ENCODE peak calls at places on chromosomes 1 and 21, in four cellular contexts. One of them, this sample, is unnamed.

GRCh38 chr1:175191654-175192053 is 922 bp downstream of the KIAA0040 start:
- DNase-seq in HL-60: no peak
- DNase-seq in K562: no peak
- DNase-seq in GM12878: no peak
- DNase-seq in this sample: peak; percentile 17

GRCh38 chr1:119878171-119878570 is 18.1 kb downstream of the ADAM30 start:
- DNase-seq in K562: no peak
- DNase-seq in GM12878: no peak
- DNase-seq in HL-60: no peak
- DNase-seq in this sample: no peak

GRCh38 chr1:109065137-109065536 is 10.7 kb downstream of the TAF13 start:
- DNase-seq in K562: no peak
- DNase-seq in HL-60: no peak
- DNase-seq in GM12878: no peak
- DNase-seq in this sample: no peak

GRCh38 chr1:219472596-219472995 is 140.3 kb downstream of the ZC3H11B start:
- DNase-seq in GM12878: no peak
- DNase-seq in HL-60: no peak
- DNase-seq in K562: no peak
- DNase-seq in this sample: no peak

GRCh38 chr1:176735201-176735600 is 272.2 kb downstream of the PAPPA2 start:
- DNase-seq in HL-60: no peak
- DNase-seq in K562: no peak
- DNase-seq in GM12878: no peak
- DNase-seq in this sample: no peak

GRCh38 chr1:6770727-6771567 is 14.3 kb upstream of the CAMTA1 start:
- DNase-seq in HL-60: no peak
- DNase-seq in K562: no peak
- DNase-seq in GM12878: no peak
- DNase-seq in this sample: no peak

GRCh38 chr1:146036241-146036989 is 14.9 kb upstream of the HJV start:
- DNase-seq in HL-60: no peak
- DNase-seq in K562: no peak
- DNase-seq in GM12878: peak; percentile 36
- DNase-seq in this sample: no peak

GRCh38 chr1:22212400-22213233 is 69.7 kb upstream of the WNT4 start:
- DNase-seq in GM12878: no peak
- DNase-seq in K562: no peak
- DNase-seq in HL-60: no peak
- DNase-seq in this sample: no peak

GRCh38 chr21:46650476-46651098 is 15.1 kb downstream of the PRMT2 start:
- DNase-seq in GM12878: no peak
- DNase-seq in HL-60: no peak
- DNase-seq in K562: no peak
- DNase-seq in this sample: no peak

GRCh38 chr1:8880068-8880676 is 1.7 kb upstream of the ENO1 start:
- DNase-seq in HL-60: peak; percentile 90
- DNase-seq in K562: peak; percentile 93
- DNase-seq in GM12878: no peak
- DNase-seq in this sample: peak; percentile 39

GRCh38 chr1:44553771-44554170 is 120.5 kb downstream of the TMEM53 start:
- DNase-seq in HL-60: no peak
- DNase-seq in K562: no peak
- DNase-seq in GM12878: no peak
- DNase-seq in this sample: no peak

GRCh38 chr1:170539154-170539553 is 7.2 kb downstream of the GORAB start:
- DNase-seq in HL-60: no peak
- DNase-seq in GM12878: no peak
- DNase-seq in K562: no peak
- DNase-seq in this sample: no peak

GRCh38 chr21:45110873-45111624 is 36.7 kb downstream of the ADARB1 start:
- DNase-seq in K562: peak; percentile 46
- DNase-seq in GM12878: no peak
- DNase-seq in HL-60: peak; percentile 48
- DNase-seq in this sample: no peak

GRCh38 chr1:64984106-64984505 is 17.8 kb upstream of the JAK1 start:
- DNase-seq in K562: peak; percentile 36
- DNase-seq in HL-60: peak; percentile 21
- DNase-seq in GM12878: no peak
- DNase-seq in this sample: no peak

GRCh38 chr1:3892748-3893147 is 7.3 kb downstream of the C1orf174 start:
- DNase-seq in GM12878: no peak
- DNase-seq in HL-60: no peak
- DNase-seq in K562: no peak
- DNase-seq in this sample: no peak
- TF ChIP-seq SPI1 in GM12878: no peak
- TF ChIP-seq SPI1 in HL-60: no peak
- TF ChIP-seq SPI1 in K562: no peak
- TF ChIP-seq SPI1 in this sample: no peak

GRCh38 chr1:230797376-230798186 is 50.4 kb downstream of the CAPN9 start:
- DNase-seq in GM12878: no peak
- DNase-seq in HL-60: peak; percentile 42
- DNase-seq in K562: peak; percentile 74
- DNase-seq in this sample: no peak
- TF ChIP-seq SPI1 in GM12878: no peak
- TF ChIP-seq SPI1 in HL-60: no peak
- TF ChIP-seq SPI1 in K562: no peak
- TF ChIP-seq SPI1 in this sample: no peak

DNA sequence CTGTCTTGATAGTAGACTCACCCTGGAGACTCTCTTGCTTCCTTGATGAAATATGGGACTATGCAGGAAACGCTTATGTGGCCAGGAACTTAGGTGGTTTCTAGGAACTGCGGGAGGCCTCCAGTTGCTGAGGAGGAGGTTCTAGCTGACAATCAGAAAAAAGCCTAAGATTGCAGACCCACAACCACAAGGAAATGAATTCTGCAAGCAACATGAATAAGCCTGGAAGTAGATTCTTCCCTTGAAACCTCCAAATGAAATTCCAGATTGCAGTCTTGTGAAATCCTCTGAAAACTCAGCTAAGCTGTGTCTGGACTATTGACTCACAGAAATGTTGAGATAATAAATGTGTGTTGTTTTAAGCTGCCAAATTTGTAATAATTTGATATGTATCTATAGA is 88.9 kb upstream of the COL11A1 start:
- DNase-seq in K562: no peak
- DNase-seq in GM12878: no peak
- DNase-seq in HL-60: no peak
- DNase-seq in this sample: no peak
- TF ChIP-seq SPI1 in K562: no peak
- TF ChIP-seq SPI1 in GM12878: no peak
- TF ChIP-seq SPI1 in HL-60: no peak
- TF ChIP-seq SPI1 in this sample: no peak

GRCh38 chr1:151510614-151510956 is 602 bp upstream of the CGN start:
- DNase-seq in HL-60: no peak
- DNase-seq in K562: no peak
- DNase-seq in GM12878: no peak
- DNase-seq in this sample: no peak

GRCh38 chr1:151512801-151513625 is 1.8 kb downstream of the CGN start:
- DNase-seq in GM12878: no peak
- DNase-seq in HL-60: peak; percentile 59
- DNase-seq in K562: no peak
- DNase-seq in this sample: no peak

GRCh38 chr1:151510957-151511635 is at the start of gene CGN:
- DNase-seq in HL-60: peak; percentile 64
- DNase-seq in K562: peak; percentile 84
- DNase-seq in GM12878: no peak
- DNase-seq in this sample: peak; percentile 75

GRCh38 chr1:151512326-151512725 is 1.1 kb downstream of the CGN start:
- DNase-seq in K562: no peak
- DNase-seq in HL-60: no peak
- DNase-seq in GM12878: no peak
- DNase-seq in this sample: no peak

DNA sequence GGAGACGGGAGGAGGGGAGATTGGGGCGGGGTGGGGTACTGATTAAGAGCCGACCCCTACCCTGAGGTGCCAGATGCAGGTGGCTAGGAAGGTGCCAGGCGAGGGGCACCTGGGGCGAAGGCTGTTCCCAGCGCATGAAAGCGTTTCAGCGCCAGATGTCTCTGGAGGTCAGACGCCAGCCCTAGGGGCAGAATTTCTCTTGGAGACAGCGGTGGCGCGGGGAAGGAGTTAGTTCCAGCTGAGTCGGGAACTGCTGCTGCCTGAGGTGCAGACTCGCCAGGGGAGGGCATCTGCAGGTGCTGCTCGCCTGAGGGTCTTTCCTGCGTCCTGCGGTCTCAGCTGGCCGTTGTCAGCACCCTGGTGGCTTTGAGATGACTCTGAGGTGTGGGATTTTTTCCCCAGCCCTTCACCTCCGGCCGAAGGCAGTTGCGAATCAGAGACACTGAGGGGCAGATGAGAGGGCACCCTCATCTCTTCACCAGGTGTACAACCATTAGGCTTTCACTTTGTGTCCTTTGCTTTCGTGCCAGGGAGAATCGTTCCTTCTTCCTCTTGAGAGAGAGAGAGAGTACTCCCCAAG is 539 bp downstream of the CGN start:
- DNase-seq in K562: peak; percentile 27
- DNase-seq in HL-60: peak; percentile 19
- DNase-seq in GM12878: no peak
- DNase-seq in this sample: no peak
- TF ChIP-seq SPI1 in K562: no peak
- TF ChIP-seq SPI1 in HL-60: no peak
- TF ChIP-seq SPI1 in GM12878: no peak
- TF ChIP-seq SPI1 in this sample: no peak

GRCh38 chr1:160993544-160993943 is 27.4 kb downstream of the F11R start:
- DNase-seq in K562: peak; percentile 54
- DNase-seq in GM12878: no peak
- DNase-seq in HL-60: peak; percentile 29
- DNase-seq in this sample: no peak

GRCh38 chr1:160996195-160996594 is 24.8 kb downstream of the F11R start:
- DNase-seq in K562: no peak
- DNase-seq in HL-60: no peak
- DNase-seq in GM12878: no peak
- DNase-seq in this sample: no peak

GRCh38 chr1:160999376-160999775 is 21.6 kb downstream of the F11R start:
- DNase-seq in K562: no peak
- DNase-seq in GM12878: no peak
- DNase-seq in HL-60: no peak
- DNase-seq in this sample: no peak

GRCh38 chr1:161001068-161001467 is 19.9 kb downstream of the F11R start:
- DNase-seq in GM12878: no peak
- DNase-seq in HL-60: no peak
- DNase-seq in K562: no peak
- DNase-seq in this sample: no peak

GRCh38 chr1:160997323-160998038 is 23.5 kb downstream of the F11R start:
- DNase-seq in HL-60: peak; percentile 70
- DNase-seq in K562: peak; percentile 85
- DNase-seq in GM12878: no peak
- DNase-seq in this sample: peak; percentile 42
- TF ChIP-seq SPI1 in HL-60: no peak
- TF ChIP-seq SPI1 in K562: peak; percentile 27
- TF ChIP-seq SPI1 in GM12878: no peak
- TF ChIP-seq SPI1 in this sample: no peak

GRCh38 chr1:100354971-100355394 is 2.7 kb downstream of the CDC14A start:
- DNase-seq in GM12878: no peak
- DNase-seq in K562: peak; percentile 78
- DNase-seq in HL-60: no peak
- DNase-seq in this sample: no peak
- TF ChIP-seq SPI1 in GM12878: no peak
- TF ChIP-seq SPI1 in K562: no peak
- TF ChIP-seq SPI1 in HL-60: no peak
- TF ChIP-seq SPI1 in this sample: no peak

GRCh38 chr1:17075470-17076255 is 21.8 kb upstream of the SDHB start:
- DNase-seq in K562: peak; percentile 57
- DNase-seq in HL-60: peak; percentile 90
- DNase-seq in GM12878: no peak
- DNase-seq in this sample: peak; percentile 44
- TF ChIP-seq SPI1 in K562: peak; percentile 27
- TF ChIP-seq SPI1 in HL-60: peak; percentile 70
- TF ChIP-seq SPI1 in GM12878: no peak
- TF ChIP-seq SPI1 in this sample: no peak

GRCh38 chr1:203327684-203328457 is 22.6 kb downstream of the BTG2 start:
- DNase-seq in GM12878: no peak
- DNase-seq in K562: peak; percentile 78
- DNase-seq in HL-60: peak; percentile 79
- DNase-seq in this sample: peak; percentile 57
- TF ChIP-seq SPI1 in GM12878: no peak
- TF ChIP-seq SPI1 in K562: peak; percentile 26
- TF ChIP-seq SPI1 in HL-60: peak; percentile 17
- TF ChIP-seq SPI1 in this sample: no peak